ENCODE peak calls at places on chromosome 21, in four cellular contexts. One of them, this sample, is unnamed.

GRCh38 chr21:32426592-32427051 is 14.1 kb downstream of the EVA1C start:
- DNase-seq in cerebellum: no peak
- DNase-seq in NCI-H1436: no peak
- DNase-seq in AG04450: no peak
- DNase-seq in this sample: no peak

GRCh38 chr21:25501996-25502665 is 105.2 kb downstream of the MRPL39 start:
- DNase-seq in cerebellum: no peak
- DNase-seq in NCI-H1436: no peak
- DNase-seq in AG04450: no peak
- DNase-seq in this sample: peak

GRCh38 chr21:15430577-15430976 is 299.2 kb upstream of the USP25 start:
- DNase-seq in cerebellum: no peak
- DNase-seq in AG04450: no peak
- DNase-seq in NCI-H1436: no peak
- DNase-seq in this sample: no peak

GRCh38 chr21:15809818-15810217 is 80.0 kb downstream of the USP25 start:
- DNase-seq in AG04450: peak
- DNase-seq in NCI-H1436: no peak
- DNase-seq in cerebellum: no peak
- DNase-seq in this sample: no peak

GRCh38 chr21:33541105-33541711 is 709 bp downstream of the GART start:
- DNase-seq in cerebellum: no peak
- DNase-seq in NCI-H1436: no peak
- DNase-seq in AG04450: no peak
- DNase-seq in this sample: peak

GRCh38 chr21:41659791-41660560 is 106.9 kb downstream of the RIPK4 start:
- DNase-seq in cerebellum: no peak
- DNase-seq in AG04450: no peak
- DNase-seq in NCI-H1436: no peak
- DNase-seq in this sample: no peak

GRCh38 chr21:15592271-15592860 is 137.4 kb upstream of the USP25 start:
- DNase-seq in cerebellum: peak
- DNase-seq in AG04450: peak
- DNase-seq in NCI-H1436: peak
- DNase-seq in this sample: peak

GRCh38 chr21:16468191-16468590 is 738.4 kb downstream of the USP25 start:
- DNase-seq in cerebellum: no peak
- DNase-seq in AG04450: no peak
- DNase-seq in NCI-H1436: no peak
- DNase-seq in this sample: no peak

GRCh38 chr21:24076179-24076578 is 1531.1 kb downstream of the MRPL39 start:
- DNase-seq in AG04450: peak
- DNase-seq in NCI-H1436: no peak
- DNase-seq in cerebellum: no peak
- DNase-seq in this sample: peak

GRCh38 chr21:14762734-14763694 is 216.9 kb upstream of the SAMSN1 start:
- DNase-seq in cerebellum: peak
- DNase-seq in NCI-H1436: no peak
- DNase-seq in AG04450: no peak
- DNase-seq in this sample: peak

GRCh38 chr21:42313501-42313969 is 1.7 kb downstream of the TFF3 start:
- DNase-seq in AG04450: no peak
- DNase-seq in cerebellum: no peak
- DNase-seq in NCI-H1436: no peak
- DNase-seq in this sample: no peak

GRCh38 chr21:32335601-32336575 is 37.2 kb downstream of the MRAP start:
- DNase-seq in NCI-H1436: no peak
- DNase-seq in AG04450: no peak
- DNase-seq in cerebellum: peak
- DNase-seq in this sample: no peak

GRCh38 chr21:25639167-25639921 is at the start of gene JAM2:
- DNase-seq in cerebellum: peak
- DNase-seq in NCI-H1436: no peak
- DNase-seq in AG04450: no peak
- DNase-seq in this sample: peak

GRCh38 chr21:29654203-29654602 is 285.6 kb downstream of the GRIK1 start:
- DNase-seq in cerebellum: no peak
- DNase-seq in AG04450: no peak
- DNase-seq in NCI-H1436: no peak
- DNase-seq in this sample: no peak

GRCh38 chr21:25515484-25516405 is 91.5 kb downstream of the MRPL39 start:
- DNase-seq in cerebellum: no peak
- DNase-seq in NCI-H1436: no peak
- DNase-seq in AG04450: peak
- DNase-seq in this sample: no peak

GRCh38 chr21:43866659-43867331 is 1.8 kb downstream of the AGPAT3 start:
- DNase-seq in NCI-H1436: no peak
- DNase-seq in cerebellum: no peak
- DNase-seq in AG04450: no peak
- DNase-seq in this sample: no peak

GRCh38 chr21:31606081-31606874 is 53.2 kb upstream of the SOD1 start:
- DNase-seq in NCI-H1436: no peak
- DNase-seq in cerebellum: no peak
- DNase-seq in AG04450: no peak
- DNase-seq in this sample: no peak

GRCh38 chr21:31260790-31261189 is 83.3 kb downstream of the TIAM1 start:
- DNase-seq in NCI-H1436: no peak
- DNase-seq in cerebellum: no peak
- DNase-seq in AG04450: no peak
- DNase-seq in this sample: no peak

GRCh38 chr21:46325073-46325912 is 1.3 kb downstream of the PCNT start:
- DNase-seq in AG04450: no peak
- DNase-seq in cerebellum: peak
- DNase-seq in NCI-H1436: peak
- DNase-seq in this sample: peak

GRCh38 chr21:31248598-31248997 is 95.5 kb downstream of the TIAM1 start:
- DNase-seq in cerebellum: no peak
- DNase-seq in NCI-H1436: no peak
- DNase-seq in AG04450: no peak
- DNase-seq in this sample: no peak

GRCh38 chr21:45601551-45601950 is 42.0 kb upstream of the PCBP3 start:
- DNase-seq in AG04450: no peak
- DNase-seq in cerebellum: no peak
- DNase-seq in NCI-H1436: no peak
- DNase-seq in this sample: no peak

This sample was measured in KBM-7.